ENCODE peak calls at places on chromosomes 2 and 18, in six cellular contexts. E is hepatocyte, S is body of pancreas, I is left ventricle myocardium inferior, J is fibroblast of lung, B is spleen. K is an unnamed sample.

GRCh38 chr2:236998250-236998649 is 87.4 kb upstream of the COPS8 start:
- DNase-seq in E (no peak), S (peak), I (no peak), J (peak), B (no peak), K (no peak)

GRCh38 chr2:39728941-39729351 is 50.1 kb downstream of the THUMPD2 start:
- DNase-seq in E (peak), S (peak), I (no peak), J (peak), B (no peak), K (peak)

GRCh38 chr2:21836766-21837543 is 713.2 kb downstream of the TDRD15 start:
- DNase-seq in E (no peak), S (no peak), I (no peak), J (peak), B (no peak), K (no peak)

GRCh38 chr2:132664096-132664495 is 5.9 kb downstream of the LYPD1 start:
- DNase-seq in E (no peak), S (no peak), I (no peak), J (no peak), B (no peak), K (no peak)

GRCh38 chr18:3863593-3863992 is 413.6 kb downstream of the TGIF1 start:
- DNase-seq in E (no peak), S (no peak), I (no peak), J (no peak), B (no peak), K (no peak)

GRCh38 chr18:6370886-6371635 is 43.6 kb downstream of the L3MBTL4 start:
- DNase-seq in E (peak), S (peak), I (no peak), J (no peak), B (no peak), K (no peak)

GRCh38 chr2:118965737-118966136 is 23.7 kb downstream of the MARCO start:
- DNase-seq in E (no peak), S (no peak), I (no peak), J (no peak), B (no peak), K (no peak)

GRCh38 chr2:95315801-95316411 is 18.8 kb downstream of the KCNIP3 start:
- DNase-seq in E (no peak), S (no peak), I (no peak), J (peak), B (peak), K (no peak)

GRCh38 chr2:7118606-7119503 is 201.6 kb downstream of the RNF144A start:
- DNase-seq in E (peak), S (no peak), I (no peak), J (peak), B (no peak), K (no peak)

GRCh38 chr2:138185827-138186226 is 221.6 kb downstream of the HNMT start:
- DNase-seq in E (no peak), S (no peak), I (no peak), J (no peak), B (no peak), K (no peak)

GRCh38 chr2:121359937-121360565 is 75.0 kb upstream of the TFCP2L1 start:
- DNase-seq in E (no peak), S (no peak), I (peak), J (no peak), B (no peak), K (no peak)

GRCh38 chr18:2857491-2858063 is 10.8 kb downstream of the EMILIN2 start:
- DNase-seq in E (peak), S (peak), I (peak), J (peak), B (peak), K (peak)

GRCh38 chr2:129794517-129794916 is 184.9 kb upstream of the RAB6C start:
- DNase-seq in E (no peak), S (no peak), I (no peak), J (no peak), B (no peak), K (no peak)

GRCh38 chr18:78627546-78628315 is 351.9 kb upstream of the SALL3 start:
- DNase-seq in E (peak), S (no peak), I (no peak), J (no peak), B (no peak), K (no peak)

GRCh38 chr2:8779795-8780194 is 57.6 kb downstream of the KIDINS220 start:
- DNase-seq in E (no peak), S (no peak), I (no peak), J (no peak), B (no peak), K (no peak)

GRCh38 chr2:214492152-214492551 is 81.3 kb downstream of the VWC2L start:
- DNase-seq in E (no peak), S (no peak), I (no peak), J (no peak), B (no peak), K (no peak)

GRCh38 chr18:54931152-54931551 is 28.1 kb downstream of the CCDC68 start:
- DNase-seq in E (no peak), S (no peak), I (no peak), J (no peak), B (no peak), K (no peak)

DNA sequence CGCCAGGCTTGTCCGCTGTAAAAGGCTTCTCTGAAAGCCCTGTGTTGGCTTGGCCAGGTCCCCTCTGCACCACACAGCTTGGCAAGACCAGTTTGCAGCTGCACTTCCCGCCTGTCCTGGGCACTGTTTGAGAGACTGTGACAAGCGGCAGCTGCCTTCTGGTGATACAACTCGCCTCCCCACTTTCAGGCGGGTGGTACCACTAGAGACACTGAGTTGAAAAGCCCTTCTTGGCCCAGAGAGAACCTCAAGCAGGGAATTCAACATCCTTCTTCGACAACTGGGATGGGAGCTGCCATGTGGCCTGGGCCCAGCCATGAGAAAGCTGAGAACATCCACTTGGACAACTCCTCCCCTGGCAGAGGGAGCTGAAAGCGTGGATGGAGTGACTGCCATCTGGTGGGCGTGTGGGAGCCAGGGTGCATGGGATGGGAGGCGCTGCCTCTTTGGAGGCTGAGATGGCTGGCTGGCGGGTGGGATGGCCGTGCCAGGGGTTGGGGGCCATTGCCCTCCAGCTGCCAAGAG is 125.5 kb upstream of the REV1 start:
- DNase-seq in E (no peak), S (no peak), I (no peak), J (no peak), B (no peak), K (no peak)
- TF ChIP-seq CTCF in E (no peak), S (no peak), I (no peak), J (no peak), B (no peak), K (no peak)

GRCh38 chr18:58194028-58194427 is 150.0 kb downstream of the NEDD4L start:
- DNase-seq in E (peak), S (peak), I (no peak), J (no peak), B (no peak), K (no peak)
- TF ChIP-seq CTCF in E (peak), S (peak), I (peak), J (peak), B (no peak), K (no peak)

GRCh38 chr2:40844353-40845277 is 392.7 kb upstream of the SLC8A1 start:
- DNase-seq in E (peak), S (peak), I (no peak), J (peak), B (no peak), K (no peak)
- TF ChIP-seq CTCF in E (no peak), S (no peak), I (no peak), J (peak), B (no peak), K (no peak)

GRCh38 chr18:56358608-56359007 is 279.8 kb downstream of the TXNL1 start:
- DNase-seq in E (no peak), S (no peak), I (no peak), J (no peak), B (no peak), K (no peak)
- TF ChIP-seq CTCF in E (no peak), S (no peak), I (peak), J (no peak), B (no peak), K (no peak)

GRCh38 chr2:120226296-120226695 is 3.1 kb upstream of the TMEM185B start:
- DNase-seq in E (no peak), S (no peak), I (no peak), J (no peak), B (peak), K (peak)

GRCh38 chr2:120227111-120227991 is 4.2 kb upstream of the TMEM185B start:
- DNase-seq in E (no peak), S (no peak), I (no peak), J (no peak), B (peak), K (no peak)

GRCh38 chr2:120230515-120231471 is 7.6 kb upstream of the TMEM185B start:
- DNase-seq in E (peak), S (no peak), I (peak), J (no peak), B (peak), K (no peak)

GRCh38 chr2:120229341-120229740 is 6.1 kb upstream of the TMEM185B start:
- DNase-seq in E (no peak), S (no peak), I (peak), J (no peak), B (peak), K (no peak)

DNA sequence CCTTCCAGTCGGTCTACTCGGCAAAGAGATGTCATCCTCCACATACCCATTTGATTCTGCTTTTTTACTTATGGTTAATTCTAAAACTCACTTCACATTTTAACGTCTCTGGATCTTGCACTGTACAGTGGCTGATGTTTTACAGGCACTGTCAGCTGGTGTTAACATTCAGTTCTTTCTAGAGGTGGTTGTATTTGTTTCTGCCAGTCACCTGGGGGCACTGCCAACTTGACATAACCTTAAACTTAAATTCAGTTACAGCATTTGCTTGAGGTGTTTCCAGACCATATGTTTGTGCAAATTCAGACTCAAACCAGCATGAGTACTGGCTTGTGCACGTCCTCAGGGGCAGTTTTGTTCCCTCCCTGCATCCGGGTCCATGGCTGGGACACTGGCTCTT is 5.3 kb upstream of the TMEM185B start:
- DNase-seq in E (no peak), S (no peak), I (no peak), J (no peak), B (peak), K (no peak)
- TF ChIP-seq CTCF in E (no peak), S (no peak), I (no peak), J (no peak), B (no peak), K (no peak)

DNA sequence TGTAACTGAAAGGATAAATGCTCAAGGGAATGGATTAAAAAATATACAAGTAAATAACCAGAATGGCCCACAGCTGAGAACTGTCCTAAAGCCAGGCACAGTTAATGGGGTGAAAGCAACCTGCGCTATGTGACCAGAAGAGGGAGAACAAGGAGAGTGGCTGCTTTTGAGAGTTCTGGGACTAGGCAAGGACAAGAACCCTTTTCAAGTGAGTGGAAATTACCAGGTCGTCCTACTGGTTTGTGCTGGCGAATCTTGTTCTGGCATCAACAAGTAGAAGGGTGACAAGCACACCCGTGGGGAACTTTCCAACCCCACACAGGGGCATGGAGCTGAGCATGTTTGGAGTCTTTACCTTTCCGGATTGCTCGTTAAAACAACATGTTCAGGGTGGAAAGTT is 82.8 kb downstream of the TMEM17 start:
- DNase-seq in E (no peak), S (no peak), I (no peak), J (peak), B (no peak), K (no peak)
- TF ChIP-seq CTCF in E (no peak), S (no peak), I (no peak), J (peak), B (no peak), K (no peak)

DNA sequence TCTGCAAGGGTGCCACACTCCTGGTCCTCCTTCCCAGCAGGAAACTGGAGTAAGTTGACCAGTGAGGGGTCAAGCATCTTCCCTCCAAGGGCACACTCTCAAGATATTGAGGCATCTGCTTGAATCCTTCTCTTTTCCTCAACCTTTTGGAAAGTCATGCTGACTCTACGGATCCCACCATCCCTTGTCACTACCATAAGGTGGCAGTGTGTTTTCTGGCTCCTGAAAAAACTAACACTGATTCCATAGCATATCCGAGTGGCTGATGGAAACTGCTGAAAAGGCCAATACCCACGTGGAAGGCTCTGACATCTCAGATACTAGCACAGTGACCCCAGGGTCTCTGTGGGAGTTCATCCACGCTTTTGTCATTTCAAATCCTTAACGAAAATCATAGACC is 37.1 kb downstream of the GPR45 start:
- DNase-seq in E (no peak), S (no peak), I (no peak), J (no peak), B (no peak), K (no peak)
- TF ChIP-seq CTCF in E (no peak), S (no peak), I (no peak), J (no peak), B (no peak), K (no peak)